ENCODE peak calls at places on chromosomes 13 and 19, in ten cellular contexts. W is right cardiac atrium; S is heart left ventricle; P is naive thymus-derived CD4-positive, alpha-beta T cell; Y is GM12878; R is CD8-positive, alpha-beta T cell; N is gastrocnemius medialis; J is left lung; M is A549; F is Panc1. Z is an unnamed sample. For H3K4me1, the result is how much of the 10 kb centered on the place peaks cover.

GRCh38 chr13:86813198-86813597 is 858.0 kb upstream of the SLITRK5 start:
- ATAC-seq in W (no peak), S (no peak), P (no peak), Y (no peak), R (no peak), N (no peak), J (no peak), M (no peak), F (no peak), Z (no peak)

GRCh38 chr13:99723847-99724246 is 222.6 kb downstream of the TM9SF2 start:
- ATAC-seq in W (no peak), S (no peak), P (no peak), Y (no peak), R (no peak), N (no peak), J (no peak), M (no peak), F (no peak), Z (no peak)

GRCh38 chr19:5097331-5097930 is 128.5 kb downstream of the KDM4B start:
- ATAC-seq in W (no peak), S (no peak), P (no peak), Y (no peak), R (no peak), N (no peak), J (no peak), M (no peak), F (no peak), Z (no peak)

GRCh38 chr13:32737111-32737571 is 150.9 kb downstream of the PDS5B start:
- ATAC-seq in W (peak), S (no peak), P (peak), Y (peak), R (peak), N (no peak), J (peak), M (no peak), F (no peak), Z (no peak)

GRCh38 chr19:4523306-4524110 is 5.2 kb upstream of the PLIN4 start:
- ATAC-seq in W (no peak), S (no peak), P (peak), Y (peak), R (no peak), N (no peak), J (peak), M (peak), F (no peak), Z (no peak)

GRCh38 chr19:49677232-49677881 is at the start of gene PRMT1:
- ATAC-seq in W (peak), S (peak), P (no peak), Y (peak), R (peak), N (peak), J (peak), M (peak), F (peak), Z (no peak)

GRCh38 chr13:80901111-80902014 is 560.4 kb upstream of the SPRY2 start:
- ATAC-seq in W (peak), S (peak), P (no peak), Y (no peak), R (no peak), N (no peak), J (no peak), M (no peak), F (no peak), Z (no peak)

GRCh38 chr13:23794267-23795161 is 94.7 kb downstream of the MIPEP start:
- ATAC-seq in W (no peak), S (no peak), P (no peak), Y (peak), R (no peak), N (no peak), J (no peak), M (no peak), F (peak), Z (no peak)

GRCh38 chr13:101757446-101758039 is 305.1 kb downstream of the ITGBL1 start:
- ATAC-seq in W (no peak), S (peak), P (peak), Y (peak), R (no peak), N (no peak), J (peak), M (peak), F (peak), Z (peak)

GRCh38 chr13:87235621-87236020 is 435.6 kb upstream of the SLITRK5 start:
- ATAC-seq in W (no peak), S (no peak), P (no peak), Y (no peak), R (no peak), N (no peak), J (no peak), M (no peak), F (no peak), Z (no peak)

GRCh38 chr13:23959231-23959862 is 62.0 kb upstream of the C1QTNF9B start:
- ATAC-seq in W (peak), S (peak), P (no peak), Y (no peak), R (no peak), N (no peak), J (peak), M (no peak), F (no peak), Z (no peak)

GRCh38 chr13:113930711-113931637 is 42.9 kb downstream of the C13orf46 start:
- ATAC-seq in W (no peak), S (no peak), P (peak), Y (peak), R (peak), N (no peak), J (no peak), M (no peak), F (no peak), Z (no peak)

GRCh38 chr19:47778089-47778953 is at the start of gene SELENOW:
- ATAC-seq in W (peak), S (peak), P (peak), Y (peak), R (peak), N (peak), J (peak), M (peak), F (peak), Z (peak)

GRCh38 chr19:30335306-30335886 is 36.8 kb upstream of the ZNF536 start:
- ATAC-seq in W (no peak), S (no peak), P (no peak), Y (no peak), R (no peak), N (no peak), J (no peak), M (no peak), F (no peak), Z (no peak)

GRCh38 chr13:109212630-109213029 is 573.8 kb downstream of the IRS2 start:
- ATAC-seq in W (no peak), S (no peak), P (no peak), Y (peak), R (no peak), N (no peak), J (no peak), M (no peak), F (no peak), Z (no peak)

GRCh38 chr19:15317392-15318011 is 14.8 kb downstream of the BRD4 start:
- ATAC-seq in W (no peak), S (no peak), P (no peak), Y (no peak), R (no peak), N (peak), J (peak), M (no peak), F (no peak), Z (no peak)

GRCh38 chr13:63297162-63297561 is 1881.5 kb upstream of the PCDH20 start:
- ATAC-seq in W (no peak), S (no peak), P (no peak), Y (no peak), R (no peak), N (no peak), J (no peak), M (no peak), F (no peak), Z (no peak)

GRCh38 chr13:79492313-79492798 is 11.4 kb downstream of the NDFIP2 start:
- ATAC-seq in W (no peak), S (no peak), P (peak), Y (peak), R (no peak), N (no peak), J (peak), M (peak), F (no peak), Z (no peak)

GRCh38 chr13:98300956-98301641 is 124.0 kb upstream of the RNF113B start:
- ATAC-seq in W (peak), S (peak), P (no peak), Y (no peak), R (no peak), N (no peak), J (peak), M (no peak), F (peak), Z (peak)

GRCh38 chr13:57630661-57631606 is 610 bp upstream of the PCDH17 start:
- ATAC-seq in W (peak), S (no peak), P (no peak), Y (peak), R (no peak), N (no peak), J (peak), M (peak), F (peak), Z (no peak)

GRCh38 chr13:24241336-24241735 is 68.0 kb upstream of the C1QTNF9 start:
- ATAC-seq in W (no peak), S (no peak), P (no peak), Y (no peak), R (no peak), N (no peak), J (no peak), M (no peak), F (no peak), Z (no peak)

GRCh38 chr13:30081331-30081730 is 226.0 kb downstream of the KATNAL1 start:
- ATAC-seq in W (no peak), S (no peak), P (no peak), Y (no peak), R (no peak), N (no peak), J (no peak), M (no peak), F (no peak), Z (no peak)

GRCh38 chr13:30079501-30079900 is 227.8 kb downstream of the KATNAL1 start:
- ATAC-seq in W (no peak), S (no peak), P (no peak), Y (no peak), R (no peak), N (no peak), J (no peak), M (no peak), F (no peak), Z (no peak)

GRCh38 chr13:30077338-30077737 is 226.9 kb upstream of the UBL3 start:
- ATAC-seq in W (no peak), S (no peak), P (no peak), Y (no peak), R (no peak), N (no peak), J (no peak), M (no peak), F (no peak), Z (no peak)

GRCh38 chr13:30074955-30075614 is 224.7 kb upstream of the UBL3 start:
- ATAC-seq in W (no peak), S (no peak), P (no peak), Y (no peak), R (no peak), N (no peak), J (no peak), M (no peak), F (no peak), Z (no peak)

GRCh38 chr13:30078059-30078458 is 227.6 kb upstream of the UBL3 start:
- ATAC-seq in W (no peak), S (no peak), P (no peak), Y (peak), R (no peak), N (no peak), J (no peak), M (no peak), F (no peak), Z (no peak)
- H3K4me1 ChIP-seq in W (under half), S (under half), P (under half), Y (under half), R (under half), N (under half), J (under half), M (under half), F (under half), Z (under half)

GRCh38 chr19:8640402-8641004 is 10.1 kb downstream of the NFILZ start:
- ATAC-seq in W (peak), S (peak), P (peak), Y (no peak), R (no peak), N (peak), J (peak), M (peak), F (no peak), Z (peak)
- H3K4me1 ChIP-seq in W (under half), S (under half), P (under half), Y (under half), R (under half), N (under half), J (under half), M (under half), F (under half), Z (under half)

GRCh38 chr13:40568672-40569350 is 97.6 kb downstream of the FOXO1 start:
- ATAC-seq in W (no peak), S (no peak), P (no peak), Y (no peak), R (no peak), N (no peak), J (no peak), M (no peak), F (no peak), Z (no peak)

GRCh38 chr13:40565282-40566148 is 100.9 kb downstream of the FOXO1 start:
- ATAC-seq in W (no peak), S (no peak), P (no peak), Y (peak), R (no peak), N (no peak), J (no peak), M (no peak), F (no peak), Z (no peak)

GRCh38 chr13:40570930-40571329 is 95.5 kb downstream of the FOXO1 start:
- ATAC-seq in W (no peak), S (no peak), P (no peak), Y (no peak), R (no peak), N (no peak), J (no peak), M (no peak), F (no peak), Z (no peak)

GRCh38 chr13:40566811-40567210 is 99.6 kb downstream of the FOXO1 start:
- ATAC-seq in W (no peak), S (no peak), P (no peak), Y (no peak), R (no peak), N (no peak), J (no peak), M (no peak), F (no peak), Z (no peak)

DNA sequence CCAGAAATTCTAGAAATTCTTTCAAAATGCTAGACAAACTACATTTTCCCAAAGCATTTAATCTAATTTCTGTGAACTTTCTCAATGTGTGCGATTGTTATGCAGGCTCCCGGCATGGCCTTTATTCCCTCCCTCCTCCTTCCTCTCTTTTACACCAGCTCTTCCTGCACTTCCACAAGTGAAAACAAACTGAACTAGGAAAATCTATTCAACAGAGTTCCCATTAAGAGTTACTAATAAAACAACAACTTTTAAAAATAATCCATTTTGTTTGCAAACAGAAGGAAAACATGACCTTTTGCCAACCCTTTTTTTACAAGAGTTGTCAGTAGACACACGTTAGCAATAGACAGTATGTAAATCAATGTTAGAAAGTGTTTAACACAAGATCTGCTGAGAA is 98.2 kb downstream of the FOXO1 start:
- ATAC-seq in W (no peak), S (no peak), P (no peak), Y (no peak), R (no peak), N (no peak), J (no peak), M (no peak), F (no peak), Z (no peak)
- H3K4me1 ChIP-seq in W (under half), S (half or more), P (under half), Y (under half), R (half or more), N (half or more), J (under half), M (under half), F (under half), Z (under half)

DNA sequence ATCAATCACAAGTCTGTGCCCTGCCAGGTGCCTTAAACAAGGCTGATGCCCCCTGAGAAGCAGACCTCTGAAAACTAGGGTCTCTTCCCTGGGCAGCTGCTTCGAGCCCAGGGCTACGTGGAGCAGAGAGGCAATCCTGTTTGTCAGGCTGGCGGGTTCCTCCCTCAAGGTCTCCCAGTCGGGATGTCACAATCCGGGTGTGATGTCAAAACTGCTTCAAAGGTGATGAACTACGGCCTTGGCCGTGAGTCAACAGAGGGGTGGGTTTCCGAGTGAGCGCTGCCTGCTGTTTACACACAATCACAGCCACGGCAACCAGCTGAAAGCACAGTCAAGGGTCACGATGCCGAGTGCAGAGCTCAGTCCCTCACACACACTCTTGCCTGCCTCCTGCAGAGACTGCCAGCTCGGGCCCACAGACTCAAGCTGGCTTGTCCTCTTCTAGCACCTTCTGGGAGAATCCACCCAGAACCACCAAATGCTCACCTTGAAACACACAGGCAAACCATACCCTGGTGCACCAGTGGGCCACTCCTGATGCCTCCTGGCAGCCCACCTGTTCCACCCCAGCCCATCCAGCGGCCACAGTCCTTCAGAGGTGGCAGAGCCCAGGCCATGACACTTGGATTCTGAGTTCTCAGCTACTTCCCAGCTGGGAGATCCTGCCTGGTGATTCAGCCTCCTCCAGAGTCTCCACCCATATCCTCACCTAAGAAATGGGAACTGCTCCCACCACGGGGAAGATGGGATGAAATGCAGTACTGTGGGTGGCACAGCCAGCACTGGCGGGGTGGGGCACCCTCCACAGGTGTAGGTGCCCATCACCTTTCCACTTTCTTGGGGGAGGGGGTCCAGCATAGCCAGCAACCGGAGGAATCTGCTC is 6.8 kb downstream of the ELL start:
- ATAC-seq in W (peak), S (peak), P (peak), Y (no peak), R (peak), N (no peak), J (peak), M (peak), F (no peak), Z (peak)
- H3K4me1 ChIP-seq in W (under half), S (half or more), P (under half), Y (under half), R (under half), N (half or more), J (half or more), M (under half), F (under half), Z (under half)

GRCh38 chr19:13883665-13884064 is 6.7 kb downstream of the NANOS3 start:
- ATAC-seq in W (no peak), S (no peak), P (no peak), Y (no peak), R (no peak), N (no peak), J (no peak), M (no peak), F (no peak), Z (no peak)
- H3K4me1 ChIP-seq in W (under half), S (under half), P (half or more), Y (under half), R (half or more), N (under half), J (under half), M (under half), F (under half), Z (under half)

DNA sequence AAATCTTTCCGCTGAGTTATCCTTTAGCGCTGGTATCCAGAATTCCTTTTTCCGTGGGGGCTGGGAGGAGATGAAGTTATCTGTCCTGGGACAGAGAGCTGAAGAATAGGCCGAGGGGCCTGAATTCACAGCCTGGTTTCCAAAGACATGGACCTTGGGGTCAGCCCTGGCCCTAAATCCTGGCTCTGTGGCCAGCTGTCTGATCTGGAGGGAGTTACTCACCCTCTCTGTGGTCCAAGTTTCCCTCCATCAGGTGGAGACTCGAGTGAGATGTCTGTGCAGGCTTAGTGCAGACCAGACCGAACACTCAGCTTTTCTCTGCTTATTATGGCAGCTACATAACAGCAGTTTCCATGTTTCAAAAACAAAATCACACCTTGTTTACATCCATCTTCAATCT is 59.6 kb downstream of the CDADC1 start:
- ATAC-seq in W (peak), S (peak), P (no peak), Y (no peak), R (no peak), N (peak), J (peak), M (no peak), F (no peak), Z (peak)
- H3K4me1 ChIP-seq in W (under half), S (under half), P (under half), Y (under half), R (under half), N (under half), J (under half), M (under half), F (under half), Z (under half)

GRCh38 chr19:55077106-55077505 is 1.4 kb downstream of the EPS8L1 start:
- ATAC-seq in W (no peak), S (no peak), P (no peak), Y (no peak), R (no peak), N (no peak), J (no peak), M (no peak), F (no peak), Z (no peak)

GRCh38 chr19:55080915-55081772 is 5.5 kb downstream of the EPS8L1 start:
- ATAC-seq in W (peak), S (peak), P (peak), Y (peak), R (peak), N (peak), J (peak), M (peak), F (peak), Z (peak)

GRCh38 chr19:55080121-55080914 is 4.6 kb downstream of the EPS8L1 start:
- ATAC-seq in W (peak), S (peak), P (peak), Y (peak), R (peak), N (peak), J (peak), M (peak), F (peak), Z (peak)

GRCh38 chr19:55079400-55080038 is 3.9 kb downstream of the EPS8L1 start:
- ATAC-seq in W (no peak), S (no peak), P (no peak), Y (no peak), R (no peak), N (no peak), J (no peak), M (no peak), F (no peak), Z (no peak)

DNA sequence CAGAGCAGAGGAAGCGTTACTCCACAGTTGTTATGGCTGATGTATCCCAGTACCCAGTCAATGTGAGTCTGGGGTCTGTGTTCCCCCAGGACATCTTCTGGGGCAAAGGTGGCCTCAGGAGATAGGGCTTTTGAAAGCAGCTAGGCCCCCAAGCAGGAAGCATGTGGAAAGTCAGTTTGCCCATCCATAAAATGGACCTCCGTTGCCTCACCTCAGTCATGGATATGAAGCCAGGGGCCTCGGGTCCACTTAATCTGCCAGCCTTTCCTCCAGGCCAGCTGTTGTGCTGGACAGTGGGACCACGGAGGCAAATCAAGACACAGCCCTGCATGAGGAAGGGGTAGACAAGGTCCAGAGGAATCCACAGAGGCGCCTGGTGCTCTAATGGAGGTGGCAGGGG is 3.3 kb downstream of the EPS8L1 start:
- ATAC-seq in W (no peak), S (no peak), P (no peak), Y (no peak), R (no peak), N (no peak), J (no peak), M (no peak), F (no peak), Z (no peak)
- H3K4me1 ChIP-seq in W (under half), S (under half), P (under half), Y (under half), R (under half), N (under half), J (under half), M (under half), F (under half), Z (under half)

GRCh38 chr19:40717880-40718773 is 1.2 kb downstream of the ITPKC start:
- ATAC-seq in W (no peak), S (no peak), P (no peak), Y (no peak), R (no peak), N (no peak), J (no peak), M (peak), F (no peak), Z (no peak)
- H3K4me1 ChIP-seq in W (under half), S (half or more), P (under half), Y (under half), R (half or more), N (half or more), J (half or more), M (under half), F (under half), Z (under half)

Z was measured in gastroesophageal sphincter.